ENCODE peak calls at places on chromosome 17, in nine cellular contexts. X is heart left ventricle; J is Peyer's patch; E is CD4-positive, CD25-positive, alpha-beta regulatory T cell; W is endothelial cell of umbilical vein; P is CD8-positive, alpha-beta memory T cell; B is upper lobe of right lung; L is pancreas; D is neuronal stem cell. S is an unnamed sample.

GRCh38 chr17:27760069-27760885 is 40.1 kb downstream of the NOS2 start:
- DNase-seq in X (peak; percentile 65), J (peak; percentile 88), E (peak; percentile 50), W (peak; percentile 38), P (peak; percentile 63), B (peak; percentile 86), L (peak; percentile 35), D (peak; percentile 47), S (peak; percentile 80)

GRCh38 chr17:33328129-33328528 is 35.0 kb upstream of the ASIC2 start:
- DNase-seq in X (no peak), J (no peak), E (no peak), W (no peak), P (no peak), B (no peak), L (no peak), D (peak; percentile 23), S (no peak)

GRCh38 chr17:37488009-37488604 is 1.6 kb upstream of the DUSP14 start:
- DNase-seq in X (no peak), J (no peak), E (peak; percentile 34), W (peak; percentile 93), P (no peak), B (no peak), L (no peak), D (no peak), S (no peak)

GRCh38 chr17:7745748-7746470 is 28.4 kb downstream of the DNAH2 start:
- DNase-seq in X (no peak), J (no peak), E (no peak), W (peak; percentile 98), P (no peak), B (peak; percentile 67), L (no peak), D (no peak), S (no peak)

GRCh38 chr17:73657473-73658116 is 13.3 kb upstream of the SDK2 start:
- DNase-seq in X (peak; percentile 39), J (peak; percentile 68), E (peak; percentile 11), W (no peak), P (no peak), B (peak; percentile 77), L (peak; percentile 30), D (peak; percentile 45), S (peak; percentile 74)

GRCh38 chr17:28227278-28228108 is 91.5 kb upstream of the TMEM97 start:
- DNase-seq in X (no peak), J (peak; percentile 80), E (peak; percentile 13), W (no peak), P (no peak), B (peak; percentile 91), L (peak; percentile 95), D (peak; percentile 92), S (peak; percentile 87)

GRCh38 chr17:76266244-76266938 is 1.2 kb downstream of the UBALD2 start:
- DNase-seq in X (peak; percentile 30), J (no peak), E (peak; percentile 59), W (peak; percentile 53), P (no peak), B (no peak), L (no peak), D (no peak), S (no peak)

GRCh38 chr17:64441772-64442549 is 7.0 kb upstream of the MILR1 start:
- DNase-seq in X (peak; percentile 37), J (peak; percentile 60), E (peak; percentile 46), W (peak; percentile 74), P (no peak), B (no peak), L (peak; percentile 30), D (no peak), S (peak; percentile 53)

GRCh38 chr17:19368119-19368660 is 5.7 kb upstream of the B9D1 start:
- DNase-seq in X (no peak), J (peak; percentile 5), E (no peak), W (no peak), P (no peak), B (no peak), L (no peak), D (no peak), S (no peak)

GRCh38 chr17:17926840-17927449 is 45.3 kb downstream of the TOM1L2 start:
- DNase-seq in X (no peak), J (no peak), E (no peak), W (no peak), P (no peak), B (no peak), L (no peak), D (no peak), S (no peak)

GRCh38 chr17:48603959-48604769 is 622 bp downstream of the HOXB6 start:
- DNase-seq in X (no peak), J (peak; percentile 76), E (no peak), W (peak; percentile 65), P (no peak), B (no peak), L (no peak), D (no peak), S (no peak)

GRCh38 chr17:33964344-33964979 is 290.6 kb upstream of the CCL2 start:
- DNase-seq in X (no peak), J (no peak), E (peak; percentile 85), W (no peak), P (no peak), B (no peak), L (no peak), D (no peak), S (no peak)

GRCh38 chr17:40341808-40342574 is 22.5 kb downstream of the GJD3 start:
- DNase-seq in X (peak; percentile 89), J (peak; percentile 88), E (no peak), W (peak; percentile 60), P (no peak), B (peak; percentile 92), L (peak; percentile 83), D (no peak), S (peak; percentile 86)

GRCh38 chr17:62703269-62703775 is 75.9 kb downstream of the MRC2 start:
- DNase-seq in X (no peak), J (no peak), E (no peak), W (peak; percentile 14), P (no peak), B (no peak), L (peak; percentile 44), D (no peak), S (no peak)

GRCh38 chr17:574061-574460 is 140.6 kb downstream of the VPS53 start:
- DNase-seq in X (peak; percentile 81), J (no peak), E (no peak), W (peak; percentile 83), P (no peak), B (no peak), L (peak; percentile 20), D (no peak), S (no peak)

GRCh38 chr17:42224651-42225050 is 30.4 kb upstream of the GHDC start:
- DNase-seq in X (no peak), J (peak; percentile 17), E (no peak), W (no peak), P (no peak), B (no peak), L (no peak), D (no peak), S (no peak)

DNA sequence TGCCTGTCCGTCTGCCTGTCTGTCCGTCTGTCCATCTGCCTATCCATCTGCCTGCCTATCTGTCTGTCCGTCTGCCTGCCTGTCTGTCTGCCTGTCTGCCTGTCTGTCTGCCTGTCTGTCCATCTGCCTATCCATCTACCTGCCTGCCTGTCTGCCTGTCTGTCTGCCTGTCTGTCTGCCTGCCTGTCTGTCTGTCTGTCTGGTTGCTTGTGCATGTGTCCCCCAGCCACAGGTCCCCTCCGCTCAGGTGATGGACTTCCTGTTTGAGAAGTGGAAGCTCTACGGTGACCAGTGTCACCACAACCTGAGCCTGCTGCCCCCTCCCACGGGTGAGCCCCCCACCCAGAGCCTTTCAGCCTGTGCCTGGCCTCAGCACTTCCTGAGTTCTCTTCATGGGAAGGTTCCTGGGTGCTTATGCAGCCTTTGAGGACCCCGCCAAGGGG is 5.6 kb downstream of the GCGR start:
- DNase-seq in X (no peak), J (no peak), E (no peak), W (no peak), P (no peak), B (no peak), L (no peak), D (no peak), S (no peak)
- H3K4me1 ChIP-seq in X (no peaks in the 10 kb centered on the region), J (no peaks in the 10 kb centered on the region), E (peaks cover 5% of the 10 kb centered on the region), W (no peaks in the 10 kb centered on the region), P (no peaks in the 10 kb centered on the region), B (no peaks in the 10 kb centered on the region), L (no peaks in the 10 kb centered on the region), D (peaks cover 7% of the 10 kb centered on the region), S (peaks cover 5% of the 10 kb centered on the region)

GRCh38 chr17:79093270-79093669 is 18.6 kb downstream of the ENGASE start:
- DNase-seq in X (no peak), J (no peak), E (no peak), W (no peak), P (no peak), B (no peak), L (no peak), D (no peak), S (no peak)
- H3K4me3 ChIP-seq in X (no peak overlapping the region), J (no peak overlapping the region), E (no peak overlapping the region), W (no peak overlapping the region), P (no peak overlapping the region), B (no peak overlapping the region), L (no peak overlapping the region), D (no peak overlapping the region), S (no peak overlapping the region)

GRCh38 chr17:66000216-66000615 is 191.7 kb downstream of the CEP112 start:
- DNase-seq in X (no peak), J (no peak), E (no peak), W (no peak), P (no peak), B (no peak), L (no peak), D (no peak), S (no peak)

GRCh38 chr17:65994679-65995078 is 197.3 kb downstream of the CEP112 start:
- DNase-seq in X (no peak), J (no peak), E (no peak), W (no peak), P (no peak), B (no peak), L (no peak), D (no peak), S (no peak)

GRCh38 chr17:66002807-66003206 is 189.1 kb downstream of the CEP112 start:
- DNase-seq in X (no peak), J (no peak), E (no peak), W (peak; percentile 32), P (no peak), B (no peak), L (no peak), D (no peak), S (no peak)

GRCh38 chr17:66002063-66002585 is 189.8 kb downstream of the CEP112 start:
- DNase-seq in X (no peak), J (no peak), E (no peak), W (no peak), P (no peak), B (no peak), L (no peak), D (no peak), S (no peak)

DNA sequence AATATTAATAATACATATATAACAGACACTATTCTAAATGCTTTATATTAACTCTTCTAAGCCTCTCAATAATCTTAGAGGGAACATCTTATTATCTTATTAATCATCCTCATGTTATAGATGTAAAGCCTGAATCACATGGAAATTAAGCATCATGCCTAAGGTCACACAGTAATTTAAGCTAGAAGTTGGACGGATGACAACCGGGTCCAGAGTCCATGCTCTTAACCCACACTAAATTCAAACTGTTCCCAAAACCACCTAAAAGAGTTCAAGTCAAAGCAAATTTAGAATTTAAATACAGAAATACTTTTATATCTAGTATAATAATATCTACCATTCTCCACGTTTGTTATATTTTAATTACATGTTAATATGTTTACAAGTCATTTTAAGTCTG is 193.3 kb downstream of the CEP112 start:
- DNase-seq in X (no peak), J (no peak), E (no peak), W (no peak), P (no peak), B (no peak), L (no peak), D (no peak), S (no peak)
- H3K4me1 ChIP-seq in X (peaks cover 5% of the 10 kb centered on the region), J (no peaks in the 10 kb centered on the region), E (no peaks in the 10 kb centered on the region), W (no peaks in the 10 kb centered on the region), P (no peaks in the 10 kb centered on the region), B (no peaks in the 10 kb centered on the region), L (no peaks in the 10 kb centered on the region), D (no peaks in the 10 kb centered on the region), S (peaks cover 5% of the 10 kb centered on the region)

GRCh38 chr17:56910509-56911235 is 3.2 kb downstream of the TRIM25 start:
- DNase-seq in X (no peak), J (no peak), E (no peak), W (no peak), P (no peak), B (no peak), L (no peak), D (no peak), S (no peak)
- H3K4me3 ChIP-seq in X (peak overlapping the region; percentile 30), J (no peak overlapping the region), E (peak overlapping the region; percentile 53), W (no peak overlapping the region), P (no peak overlapping the region), B (peak overlapping the region; percentile 15), L (no peak overlapping the region), D (no peak overlapping the region), S (peak overlapping the region; percentile 96)